ENCODE peak calls at places on chromosome 5, in five cellular contexts. U is CD4-positive, alpha-beta T cell; W is IMR-90; F is right atrium auricular region; S is ovary. I is an unnamed sample.

GRCh38 chr5:112917453-112918005 is 4.5 kb downstream of the REEP5 start:
- DNase-seq in U (no peak), W (peak; percentile 49), F (no peak), S (no peak), I (no peak)

GRCh38 chr5:132639706-132640130 is 18.3 kb upstream of the IL13 start:
- DNase-seq in U (no peak), W (no peak), F (no peak), S (no peak), I (no peak)

GRCh38 chr5:137254695-137255094 is 244.4 kb downstream of the SPOCK1 start:
- DNase-seq in U (no peak), W (no peak), F (no peak), S (no peak), I (no peak)

GRCh38 chr5:102595332-102595731 is 96.5 kb upstream of the SLCO6A1 start:
- DNase-seq in U (no peak), W (no peak), F (no peak), S (no peak), I (no peak)

GRCh38 chr5:67183859-67184258 is 12.7 kb downstream of the CD180 start:
- DNase-seq in U (no peak), W (no peak), F (no peak), S (no peak), I (no peak)

GRCh38 chr5:86546050-86546449 is 71.7 kb upstream of the COX7C start:
- DNase-seq in U (no peak), W (no peak), F (no peak), S (no peak), I (no peak)

GRCh38 chr5:181088289-181088688 is 42.7 kb downstream of the OR2V1 start:
- DNase-seq in U (no peak), W (no peak), F (no peak), S (no peak), I (no peak)

GRCh38 chr5:45532826-45533624 is 163.2 kb downstream of the HCN1 start:
- DNase-seq in U (no peak), W (no peak), F (no peak), S (no peak), I (no peak)

GRCh38 chr5:181136361-181136955 is 5.5 kb upstream of the OR2V1 start:
- DNase-seq in U (no peak), W (no peak), F (no peak), S (no peak), I (no peak)

GRCh38 chr5:69450116-69450515 is 35.2 kb downstream of the MARVELD2 start:
- DNase-seq in U (no peak), W (peak; percentile 96), F (no peak), S (no peak), I (no peak)

GRCh38 chr5:83179966-83180365 is 102.6 kb downstream of the XRCC4 start:
- DNase-seq in U (no peak), W (peak; percentile 83), F (no peak), S (no peak), I (no peak)

GRCh38 chr5:41921874-41922273 is 3.2 kb upstream of the FBXO4 start:
- DNase-seq in U (no peak), W (peak; percentile 60), F (no peak), S (no peak), I (no peak)

GRCh38 chr5:34022131-34022705 is 14.4 kb upstream of the AMACR start:
- DNase-seq in U (no peak), W (peak; percentile 47), F (no peak), S (no peak), I (no peak)

GRCh38 chr5:139638090-139638735 is 9.9 kb upstream of the CXXC5 start:
- DNase-seq in U (no peak), W (peak; percentile 66), F (peak; percentile 77), S (peak; percentile 74), I (no peak)

GRCh38 chr5:89396262-89396975 is 513.4 kb upstream of the MEF2C start:
- DNase-seq in U (no peak), W (peak; percentile 9), F (no peak), S (no peak), I (no peak)

GRCh38 chr5:124043456-124043855 is 531.5 kb downstream of the CSNK1G3 start:
- DNase-seq in U (no peak), W (no peak), F (no peak), S (no peak), I (no peak)

GRCh38 chr5:165495829-165496380 is 1990.5 kb downstream of the MAT2B start:
- DNase-seq in U (no peak), W (peak; percentile 22), F (no peak), S (no peak), I (no peak)

GRCh38 chr5:151572657-151573368 is 18.3 kb downstream of the FAT2 start:
- DNase-seq in U (no peak), W (no peak), F (no peak), S (no peak), I (no peak)

GRCh38 chr5:154197801-154198461 is 7.4 kb downstream of the GALNT10 start:
- DNase-seq in U (peak; percentile 42), W (peak; percentile 35), F (no peak), S (no peak), I (peak; percentile 34)

GRCh38 chr5:551406-551805 is 27.2 kb upstream of the SLC9A3 start:
- DNase-seq in U (no peak), W (no peak), F (no peak), S (no peak), I (no peak)

GRCh38 chr5:138979684-138980275 is 104.6 kb upstream of the LRRTM2 start:
- DNase-seq in U (no peak), W (no peak), F (peak; percentile 13), S (no peak), I (no peak)

GRCh38 chr5:174045470-174046025 is at the start of gene NSG2:
- DNase-seq in U (no peak), W (peak; percentile 75), F (peak; percentile 62), S (peak; percentile 30), I (no peak)

GRCh38 chr5:181127907-181128626 is 2.9 kb downstream of the OR2V1 start:
- DNase-seq in U (no peak), W (no peak), F (no peak), S (no peak), I (no peak)

GRCh38 chr5:54531536-54531935 is 14.0 kb downstream of the SNX18 start:
- DNase-seq in U (no peak), W (no peak), F (no peak), S (no peak), I (no peak)

GRCh38 chr5:63963080-63963735 is 963 bp upstream of the HTR1A start:
- DNase-seq in U (no peak), W (peak; percentile 52), F (no peak), S (peak; percentile 43), I (no peak)

GRCh38 chr5:116675628-116675910 is 100.9 kb upstream of the SEMA6A start:
- DNase-seq in U (no peak), W (no peak), F (no peak), S (no peak), I (no peak)

DNA sequence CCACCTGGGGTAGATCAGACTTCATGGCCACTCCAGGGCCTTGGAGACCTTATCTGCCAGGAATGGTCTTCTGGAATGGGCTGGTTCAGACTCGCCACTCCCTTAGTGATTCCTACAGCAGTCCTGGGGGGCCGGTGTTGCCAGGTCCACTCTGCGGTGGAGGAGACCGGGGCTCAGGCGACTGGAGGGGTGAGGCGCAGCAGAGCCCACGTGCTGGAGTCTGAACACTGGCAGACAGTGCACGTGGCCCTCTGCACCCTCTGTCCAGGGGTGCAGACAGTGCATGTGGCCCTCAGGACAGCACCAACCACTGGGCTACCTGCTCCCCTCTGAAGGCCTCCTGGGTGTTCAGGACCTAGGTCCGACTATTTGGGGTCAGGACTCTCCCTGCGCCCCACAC is 94.8 kb upstream of the PHYKPL start:
- DNase-seq in U (no peak), W (no peak), F (no peak), S (no peak), I (no peak)
- H3K9me3 ChIP-seq in U (no peaks in the 10 kb centered on the region), W (peaks cover 27% of the 10 kb centered on the region), F (no peaks in the 10 kb centered on the region), S (no peaks in the 10 kb centered on the region), I (no peaks in the 10 kb centered on the region)

GRCh38 chr5:2373631-2374030 is 377.8 kb downstream of the IRX2 start:
- DNase-seq in U (no peak), W (no peak), F (no peak), S (no peak), I (no peak)
- H3K9me3 ChIP-seq in U (no peaks in the 10 kb centered on the region), W (peaks cover 43% of the 10 kb centered on the region), F (no peaks in the 10 kb centered on the region), S (no peaks in the 10 kb centered on the region), I (no peaks in the 10 kb centered on the region)

GRCh38 chr5:141355641-141356040 is 820 bp downstream of the PCDHGA4 start:
- DNase-seq in U (no peak), W (no peak), F (no peak), S (no peak), I (no peak)
- H3K9me3 ChIP-seq in U (peaks cover 27% of the 10 kb centered on the region), W (peaks cover 60% of the 10 kb centered on the region), F (peaks cover 97% of the 10 kb centered on the region), S (peaks cover 7% of the 10 kb centered on the region), I (peaks cover 3% of the 10 kb centered on the region)

DNA sequence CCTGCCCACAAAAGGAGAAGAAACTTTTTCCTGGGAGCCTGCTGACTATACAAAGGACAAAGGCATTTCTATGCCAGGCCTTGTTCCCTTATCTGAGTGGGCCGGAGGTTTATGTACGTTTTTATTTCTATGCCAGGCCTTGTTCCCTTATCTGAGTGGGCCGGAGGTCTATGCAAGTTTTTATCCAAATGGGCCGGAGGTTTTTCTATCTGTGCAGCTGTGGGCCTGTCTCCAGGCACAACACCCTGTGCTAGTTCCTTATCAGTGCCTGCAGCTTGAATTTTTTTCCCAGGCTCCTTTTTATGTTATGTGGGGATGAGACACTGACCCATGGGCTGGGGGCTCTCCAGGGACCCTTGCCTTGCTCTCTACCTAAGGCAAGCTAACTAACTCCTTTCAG is 5.5 kb downstream of the SLC25A2 start:
- DNase-seq in U (no peak), W (no peak), F (no peak), S (no peak), I (no peak)
- H3K9me3 ChIP-seq in U (peaks cover 79% of the 10 kb centered on the region), W (peaks cover 34% of the 10 kb centered on the region), F (peaks cover 96% of the 10 kb centered on the region), S (no peaks in the 10 kb centered on the region), I (peaks cover 15% of the 10 kb centered on the region)

GRCh38 chr5:8470489-8470888 is 601.5 kb downstream of the MTRR start:
- DNase-seq in U (no peak), W (no peak), F (no peak), S (no peak), I (no peak)

GRCh38 chr5:8478308-8478707 is 609.4 kb downstream of the MTRR start:
- DNase-seq in U (no peak), W (no peak), F (no peak), S (no peak), I (no peak)

GRCh38 chr5:8473827-8474568 is 605.0 kb downstream of the MTRR start:
- DNase-seq in U (no peak), W (no peak), F (no peak), S (no peak), I (no peak)

GRCh38 chr5:8473016-8473415 is 604.1 kb downstream of the MTRR start:
- DNase-seq in U (no peak), W (no peak), F (no peak), S (no peak), I (no peak)

DNA sequence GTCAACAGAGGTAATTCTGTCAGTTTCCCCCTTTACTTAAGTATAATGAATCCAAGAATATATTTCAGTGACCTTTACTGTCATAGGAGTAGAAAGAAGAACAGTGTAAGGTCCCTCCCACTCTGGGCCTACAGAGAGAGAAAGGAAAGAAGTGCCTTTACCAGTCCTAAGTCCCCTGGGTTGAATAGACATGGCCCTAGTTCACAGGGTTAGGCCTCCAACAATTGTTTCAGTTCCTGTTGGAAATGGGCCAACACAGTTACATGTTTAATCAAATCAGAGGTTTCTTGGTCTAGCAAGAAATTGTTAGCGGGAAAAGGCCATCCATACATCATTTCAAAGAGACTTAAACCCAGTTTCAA is 605.6 kb downstream of the MTRR start:
- DNase-seq in U (no peak), W (no peak), F (no peak), S (no peak), I (no peak)
- H3K9me3 ChIP-seq in U (peaks cover 13% of the 10 kb centered on the region), W (peaks cover 7% of the 10 kb centered on the region), F (peaks cover 6% of the 10 kb centered on the region), S (no peaks in the 10 kb centered on the region), I (no peaks in the 10 kb centered on the region)